ENCODE peak calls at places on chromosomes 16 and 17, in six cellular contexts. One of them, this sample, is unnamed.

GRCh38 chr17:63621229-63621683 is 961 bp upstream of the MAP3K3 start:
- DNase-seq in GM23338: peak
- DNase-seq in ovary: no peak
- DNase-seq in lung: no peak
- DNase-seq in AG10803: no peak
- DNase-seq in CD4-positive, alpha-beta T cell: no peak
- DNase-seq in this sample: no peak

GRCh38 chr17:50348522-50349240 is 2.8 kb downstream of the XYLT2 start:
- DNase-seq in GM23338: no peak
- DNase-seq in ovary: peak
- DNase-seq in lung: no peak
- DNase-seq in AG10803: peak
- DNase-seq in CD4-positive, alpha-beta T cell: no peak
- DNase-seq in this sample: no peak

GRCh38 chr17:78377858-78378224 is 608 bp upstream of the PGS1 start:
- DNase-seq in GM23338: no peak
- DNase-seq in ovary: no peak
- DNase-seq in lung: no peak
- DNase-seq in AG10803: no peak
- DNase-seq in CD4-positive, alpha-beta T cell: no peak
- DNase-seq in this sample: no peak

GRCh38 chr16:58485184-58485887 is 14.6 kb upstream of the NDRG4 start:
- DNase-seq in GM23338: no peak
- DNase-seq in ovary: no peak
- DNase-seq in lung: no peak
- DNase-seq in AG10803: no peak
- DNase-seq in CD4-positive, alpha-beta T cell: no peak
- DNase-seq in this sample: no peak

GRCh38 chr17:45759761-45760160 is 24.4 kb upstream of the CRHR1 start:
- DNase-seq in GM23338: peak
- DNase-seq in ovary: no peak
- DNase-seq in lung: no peak
- DNase-seq in AG10803: no peak
- DNase-seq in CD4-positive, alpha-beta T cell: no peak
- DNase-seq in this sample: peak

GRCh38 chr16:14505846-14506245 is 124.2 kb downstream of the PARN start:
- DNase-seq in GM23338: no peak
- DNase-seq in ovary: no peak
- DNase-seq in lung: no peak
- DNase-seq in AG10803: peak
- DNase-seq in CD4-positive, alpha-beta T cell: no peak
- DNase-seq in this sample: no peak

GRCh38 chr17:74268052-74268451 is 6.0 kb upstream of the DNAI2 start:
- DNase-seq in GM23338: no peak
- DNase-seq in ovary: no peak
- DNase-seq in lung: peak
- DNase-seq in AG10803: no peak
- DNase-seq in CD4-positive, alpha-beta T cell: no peak
- DNase-seq in this sample: no peak

GRCh38 chr17:78340183-78340955 is 19.5 kb downstream of the SOCS3 start:
- DNase-seq in GM23338: no peak
- DNase-seq in ovary: no peak
- DNase-seq in lung: no peak
- DNase-seq in AG10803: peak
- DNase-seq in CD4-positive, alpha-beta T cell: no peak
- DNase-seq in this sample: no peak

GRCh38 chr17:13931111-13931526 is 138.2 kb upstream of the COX10 start:
- DNase-seq in GM23338: no peak
- DNase-seq in ovary: no peak
- DNase-seq in lung: peak
- DNase-seq in AG10803: peak
- DNase-seq in CD4-positive, alpha-beta T cell: no peak
- DNase-seq in this sample: no peak

GRCh38 chr17:30450125-30451027 is 26.8 kb upstream of the GOSR1 start:
- DNase-seq in GM23338: no peak
- DNase-seq in ovary: no peak
- DNase-seq in lung: no peak
- DNase-seq in AG10803: peak
- DNase-seq in CD4-positive, alpha-beta T cell: no peak
- DNase-seq in this sample: no peak

GRCh38 chr17:82282239-82283207 is 9.0 kb upstream of the CSNK1D start:
- DNase-seq in GM23338: no peak
- DNase-seq in ovary: no peak
- DNase-seq in lung: no peak
- DNase-seq in AG10803: no peak
- DNase-seq in CD4-positive, alpha-beta T cell: no peak
- DNase-seq in this sample: no peak

GRCh38 chr17:59620518-59621259 is 994 bp downstream of the CLTC start:
- DNase-seq in GM23338: peak
- DNase-seq in ovary: peak
- DNase-seq in lung: peak
- DNase-seq in AG10803: peak
- DNase-seq in CD4-positive, alpha-beta T cell: no peak
- DNase-seq in this sample: peak

GRCh38 chr16:87550510-87550961 is 51.8 kb upstream of the JPH3 start:
- DNase-seq in GM23338: peak
- DNase-seq in ovary: peak
- DNase-seq in lung: no peak
- DNase-seq in AG10803: no peak
- DNase-seq in CD4-positive, alpha-beta T cell: peak
- DNase-seq in this sample: peak

GRCh38 chr17:82483204-82483660 is 24.7 kb downstream of the NARF start:
- DNase-seq in GM23338: no peak
- DNase-seq in ovary: no peak
- DNase-seq in lung: no peak
- DNase-seq in AG10803: no peak
- DNase-seq in CD4-positive, alpha-beta T cell: no peak
- DNase-seq in this sample: no peak

GRCh38 chr17:74201250-74201649 is 2.2 kb upstream of the RPL38 start:
- DNase-seq in GM23338: no peak
- DNase-seq in ovary: no peak
- DNase-seq in lung: no peak
- DNase-seq in AG10803: peak
- DNase-seq in CD4-positive, alpha-beta T cell: no peak
- DNase-seq in this sample: no peak

GRCh38 chr17:64779344-64780095 is 117.4 kb upstream of the SMURF2 start:
- DNase-seq in GM23338: peak
- DNase-seq in ovary: peak
- DNase-seq in lung: no peak
- DNase-seq in AG10803: no peak
- DNase-seq in CD4-positive, alpha-beta T cell: no peak
- DNase-seq in this sample: no peak

GRCh38 chr16:89383095-89384003 is 107.0 kb downstream of the ANKRD11 start:
- DNase-seq in GM23338: peak
- DNase-seq in ovary: no peak
- DNase-seq in lung: peak
- DNase-seq in AG10803: no peak
- DNase-seq in CD4-positive, alpha-beta T cell: no peak
- DNase-seq in this sample: peak

GRCh38 chr16:81237282-81237681 is 1.2 kb upstream of the BCO1 start:
- DNase-seq in GM23338: no peak
- DNase-seq in ovary: no peak
- DNase-seq in lung: no peak
- DNase-seq in AG10803: peak
- DNase-seq in CD4-positive, alpha-beta T cell: no peak
- DNase-seq in this sample: no peak

GRCh38 chr16:50285406-50286003 is 19.2 kb downstream of the ADCY7 start:
- DNase-seq in GM23338: no peak
- DNase-seq in ovary: no peak
- DNase-seq in lung: no peak
- DNase-seq in AG10803: no peak
- DNase-seq in CD4-positive, alpha-beta T cell: no peak
- DNase-seq in this sample: no peak

GRCh38 chr17:81053043-81053970 is 18.4 kb downstream of the BAIAP2 start:
- DNase-seq in GM23338: no peak
- DNase-seq in ovary: no peak
- DNase-seq in lung: no peak
- DNase-seq in AG10803: no peak
- DNase-seq in CD4-positive, alpha-beta T cell: no peak
- DNase-seq in this sample: no peak

DNA sequence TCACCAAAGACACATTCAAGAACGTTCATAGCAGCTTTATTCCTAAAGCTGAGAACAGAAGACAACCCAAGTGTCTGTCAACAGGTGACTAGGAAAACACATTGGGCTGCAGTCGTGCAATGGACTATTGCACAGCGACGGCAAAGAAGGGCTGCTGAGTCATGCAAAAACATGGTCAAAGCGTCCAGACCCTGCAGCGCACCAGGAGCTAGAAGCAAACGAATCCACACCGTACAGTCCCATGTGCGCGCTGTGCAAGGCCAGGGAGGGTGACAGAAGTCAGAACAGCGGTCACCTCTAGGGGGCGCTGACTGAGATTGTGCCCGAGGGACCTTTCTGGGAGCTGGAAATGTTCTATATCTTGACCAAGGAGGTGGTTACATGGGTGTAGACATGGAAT is 266.4 kb downstream of the MAF start:
- DNase-seq in GM23338: peak
- DNase-seq in ovary: no peak
- DNase-seq in lung: no peak
- DNase-seq in AG10803: no peak
- DNase-seq in CD4-positive, alpha-beta T cell: no peak
- DNase-seq in this sample: no peak
- TF ChIP-seq CTCF in GM23338: peak
- TF ChIP-seq CTCF in ovary: no peak
- TF ChIP-seq CTCF in lung: no peak
- TF ChIP-seq CTCF in AG10803: no peak
- TF ChIP-seq CTCF in CD4-positive, alpha-beta T cell: no peak
- TF ChIP-seq CTCF in this sample: peak

DNA sequence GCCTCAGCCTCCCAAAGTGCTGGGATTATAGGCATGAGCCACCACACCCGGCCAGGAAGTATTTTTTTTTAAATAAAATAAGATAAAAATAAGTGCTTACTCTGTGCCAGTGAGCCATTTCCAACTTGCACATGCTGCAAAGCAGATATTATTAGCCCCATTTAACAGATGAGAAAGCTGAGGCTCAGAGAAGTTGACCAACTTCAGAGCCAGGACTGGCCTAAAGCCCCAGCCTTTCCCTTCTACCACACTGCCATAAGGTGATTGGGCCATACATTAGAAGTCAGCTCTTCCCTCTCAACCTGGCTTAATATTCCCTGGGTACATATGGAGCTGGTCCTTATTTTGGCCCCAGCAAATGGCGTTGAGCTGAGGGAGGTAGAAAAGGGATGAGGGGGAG is 25.1 kb downstream of the NEUROD2 start:
- DNase-seq in GM23338: no peak
- DNase-seq in ovary: no peak
- DNase-seq in lung: no peak
- DNase-seq in AG10803: no peak
- DNase-seq in CD4-positive, alpha-beta T cell: no peak
- DNase-seq in this sample: no peak
- TF ChIP-seq CTCF in GM23338: no peak
- TF ChIP-seq CTCF in ovary: no peak
- TF ChIP-seq CTCF in lung: no peak
- TF ChIP-seq CTCF in AG10803: no peak
- TF ChIP-seq CTCF in CD4-positive, alpha-beta T cell: no peak
- TF ChIP-seq CTCF in this sample: no peak

GRCh38 chr16:29996773-29997250 is 771 bp downstream of the INO80E start:
- DNase-seq in GM23338: no peak
- DNase-seq in ovary: no peak
- DNase-seq in lung: no peak
- DNase-seq in AG10803: no peak
- DNase-seq in CD4-positive, alpha-beta T cell: no peak
- DNase-seq in this sample: no peak

GRCh38 chr16:29995330-29995910 is at the start of gene HIRIP3:
- DNase-seq in GM23338: peak
- DNase-seq in ovary: peak
- DNase-seq in lung: peak
- DNase-seq in AG10803: peak
- DNase-seq in CD4-positive, alpha-beta T cell: peak
- DNase-seq in this sample: peak

GRCh38 chr16:29993903-29994612 is 1.4 kb downstream of the HIRIP3 start:
- DNase-seq in GM23338: no peak
- DNase-seq in ovary: no peak
- DNase-seq in lung: no peak
- DNase-seq in AG10803: no peak
- DNase-seq in CD4-positive, alpha-beta T cell: no peak
- DNase-seq in this sample: no peak

GRCh38 chr16:29994613-29995329 is 646 bp downstream of the HIRIP3 start:
- DNase-seq in GM23338: no peak
- DNase-seq in ovary: peak
- DNase-seq in lung: peak
- DNase-seq in AG10803: peak
- DNase-seq in CD4-positive, alpha-beta T cell: no peak
- DNase-seq in this sample: peak

DNA sequence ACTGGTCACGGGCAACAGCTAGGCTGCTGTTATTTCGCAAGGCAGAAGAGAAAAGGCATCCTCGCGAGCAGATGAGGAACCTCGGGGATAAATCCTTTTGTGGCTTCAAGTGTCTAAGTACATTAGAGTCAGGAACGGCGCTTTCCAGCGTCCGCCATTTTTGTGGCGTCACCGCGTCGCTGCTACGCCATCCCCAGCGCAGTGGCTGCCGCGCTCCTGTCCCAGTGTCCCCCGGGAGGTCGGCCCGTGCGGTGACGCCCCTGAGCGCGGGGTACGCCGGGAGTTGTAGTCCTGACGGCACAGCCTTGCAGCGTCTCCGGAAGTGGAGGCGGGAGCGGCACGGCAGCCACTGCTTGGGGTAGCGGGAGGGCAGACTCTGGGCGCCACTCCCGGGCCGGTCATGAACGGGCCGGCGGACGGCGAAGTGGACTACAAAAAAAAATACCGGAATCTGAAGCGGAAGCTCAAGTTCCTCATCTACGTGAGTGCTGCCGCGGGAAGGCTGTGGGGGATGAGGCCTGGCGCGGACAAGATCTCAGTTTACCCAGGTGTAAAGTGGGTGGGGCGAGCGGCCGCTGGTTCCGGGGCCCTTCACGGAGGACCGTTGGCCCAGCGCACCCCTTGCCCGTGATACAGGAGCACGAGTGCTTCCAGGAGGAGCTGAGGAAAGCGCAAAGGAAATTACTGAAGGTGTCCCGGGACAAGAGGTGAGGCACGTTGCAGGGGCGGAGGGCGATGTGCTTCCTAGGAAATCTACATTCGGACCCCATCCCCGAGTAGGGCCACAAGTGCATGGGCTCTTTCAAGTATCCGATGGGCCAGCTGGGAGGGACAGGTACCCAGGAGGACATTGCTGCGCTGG is at the start of gene INO80E:
- DNase-seq in GM23338: peak
- DNase-seq in ovary: peak
- DNase-seq in lung: peak
- DNase-seq in AG10803: peak
- DNase-seq in CD4-positive, alpha-beta T cell: peak
- DNase-seq in this sample: peak
- TF ChIP-seq CTCF in GM23338: no peak
- TF ChIP-seq CTCF in ovary: no peak
- TF ChIP-seq CTCF in lung: no peak
- TF ChIP-seq CTCF in AG10803: no peak
- TF ChIP-seq CTCF in CD4-positive, alpha-beta T cell: no peak
- TF ChIP-seq CTCF in this sample: no peak

GRCh38 chr16:17589898-17590297 is 119.1 kb upstream of the XYLT1 start:
- DNase-seq in GM23338: no peak
- DNase-seq in ovary: no peak
- DNase-seq in lung: no peak
- DNase-seq in AG10803: no peak
- DNase-seq in CD4-positive, alpha-beta T cell: no peak
- DNase-seq in this sample: no peak

GRCh38 chr16:17590711-17591654 is 120.2 kb upstream of the XYLT1 start:
- DNase-seq in GM23338: no peak
- DNase-seq in ovary: no peak
- DNase-seq in lung: no peak
- DNase-seq in AG10803: peak
- DNase-seq in CD4-positive, alpha-beta T cell: peak
- DNase-seq in this sample: no peak

GRCh38 chr16:17591655-17592405 is 121.1 kb upstream of the XYLT1 start:
- DNase-seq in GM23338: no peak
- DNase-seq in ovary: no peak
- DNase-seq in lung: no peak
- DNase-seq in AG10803: no peak
- DNase-seq in CD4-positive, alpha-beta T cell: no peak
- DNase-seq in this sample: no peak
- TF ChIP-seq CTCF in GM23338: peak
- TF ChIP-seq CTCF in ovary: no peak
- TF ChIP-seq CTCF in lung: no peak
- TF ChIP-seq CTCF in AG10803: no peak
- TF ChIP-seq CTCF in CD4-positive, alpha-beta T cell: no peak
- TF ChIP-seq CTCF in this sample: no peak

This sample was measured in GM13977.